ENCODE peak calls at places on chromosomes 3 and 15, in four cellular contexts. M is CD4-positive, alpha-beta memory T cell; H is WTC11; U is activated T-cell treated with anti-CD3 and anti-CD28 coated beads for 24 hours. Q is an unnamed sample.

GRCh38 chr3:126438186-126438585 is 37.5 kb downstream of the ZXDC start:
- DNase-seq in M (no peak), H (no peak), U (no peak), Q (no peak)

GRCh38 chr3:69116897-69117296 is 5.5 kb downstream of the LMOD3 start:
- DNase-seq in M (no peak), H (no peak), U (no peak), Q (peak; percentile 38)

GRCh38 chr3:128584412-128585020 is 66.1 kb downstream of the RPN1 start:
- DNase-seq in M (no peak), H (peak; percentile 82), U (peak; percentile 21), Q (peak; percentile 43)

GRCh38 chr3:121651684-121652083 is 9.0 kb downstream of the HCLS1 start:
- DNase-seq in M (no peak), H (no peak), U (no peak), Q (no peak)

GRCh38 chr3:64073362-64073761 is 50.1 kb upstream of the PSMD6 start:
- DNase-seq in M (no peak), H (no peak), U (no peak), Q (no peak)

GRCh38 chr15:42371125-42371524 is 11.8 kb downstream of the CAPN3 start:
- DNase-seq in M (no peak), H (no peak), U (no peak), Q (peak; percentile 14)

GRCh38 chr3:172179680-172180399 is 140.5 kb downstream of the FNDC3B start:
- DNase-seq in M (no peak), H (no peak), U (no peak), Q (no peak)

GRCh38 chr3:170258105-170258487 is 35.9 kb downstream of the PRKCI start:
- DNase-seq in M (no peak), H (no peak), U (no peak), Q (no peak)

GRCh38 chr3:59302442-59302841 is 252.6 kb upstream of the CFAP20DC start:
- DNase-seq in M (no peak), H (no peak), U (no peak), Q (no peak)

GRCh38 chr3:112446343-112446742 is 52.9 kb downstream of the BTLA start:
- DNase-seq in M (no peak), H (no peak), U (no peak), Q (peak; percentile 60)

GRCh38 chr15:73753250-73754130 is at the start of gene INSYN1:
- DNase-seq in M (no peak), H (peak; percentile 42), U (no peak), Q (peak; percentile 37)

GRCh38 chr15:62439543-62440016 is 274.5 kb upstream of the C2CD4B start:
- DNase-seq in M (no peak), H (no peak), U (no peak), Q (no peak)

GRCh38 chr3:169929830-169930519 is 18.6 kb downstream of the SAMD7 start:
- DNase-seq in M (no peak), H (no peak), U (no peak), Q (no peak)

GRCh38 chr3:126481808-126482502 is 6.3 kb upstream of the ZXDC start:
- DNase-seq in M (no peak), H (no peak), U (no peak), Q (no peak)

GRCh38 chr3:34174740-34175139 is 376.3 kb downstream of the PDCD6IP start:
- DNase-seq in M (no peak), H (no peak), U (no peak), Q (no peak)

GRCh38 chr3:82382831-82383230 is 621.4 kb upstream of the GBE1 start:
- DNase-seq in M (no peak), H (no peak), U (no peak), Q (no peak)

GRCh38 chr3:123605789-123606234 is 21.0 kb upstream of the HACD2 start:
- DNase-seq in M (no peak), H (no peak), U (no peak), Q (peak; percentile 76)

GRCh38 chr3:41710646-41711388 is 251.1 kb downstream of the ULK4 start:
- DNase-seq in M (no peak), H (peak; percentile 17), U (no peak), Q (no peak)

GRCh38 chr3:195551381-195551978 is 8.4 kb upstream of the PPP1R2 start:
- DNase-seq in M (no peak), H (no peak), U (no peak), Q (no peak)

GRCh38 chr3:2061360-2061759 is 37.3 kb upstream of the CNTN4 start:
- DNase-seq in M (no peak), H (no peak), U (no peak), Q (no peak)

GRCh38 chr3:47491777-47492176 is 16.0 kb upstream of the SCAP start:
- DNase-seq in M (no peak), H (no peak), U (no peak), Q (no peak)

GRCh38 chr3:119731545-119732343 is 28.9 kb downstream of the CFAP91 start:
- DNase-seq in M (no peak), H (no peak), U (no peak), Q (no peak)

GRCh38 chr15:70964058-70964457 is 71.4 kb downstream of the LRRC49 start:
- DNase-seq in M (no peak), H (no peak), U (no peak), Q (no peak)

GRCh38 chr15:55742498-55742926 is 440 bp downstream of the PRTG start:
- DNase-seq in M (no peak), H (no peak), U (no peak), Q (peak; percentile 33)

GRCh38 chr3:174162550-174162949 is 696.6 kb upstream of the NAALADL2 start:
- DNase-seq in M (no peak), H (no peak), U (no peak), Q (no peak)

GRCh38 chr3:83523470-83524073 is 1435.2 kb upstream of the CADM2 start:
- DNase-seq in M (no peak), H (peak; percentile 72), U (no peak), Q (peak; percentile 21)

GRCh38 chr3:14369675-14370669 is 32.4 kb upstream of the SLC6A6 start:
- DNase-seq in M (no peak), H (peak; percentile 70), U (no peak), Q (peak; percentile 7)

GRCh38 chr3:43632269-43632733 is 10.5 kb upstream of the ANO10 start:
- DNase-seq in M (no peak), H (no peak), U (no peak), Q (peak; percentile 59)